ENCODE peak calls at places on chromosomes 6 and 20, in seven cellular contexts. Y, C, G, F, D, H and E are unnamed samples.
A peak's percentile ranks its signal among the peaks of the same experiment; 100 is the strongest.

GRCh38 chr20:6705920-6706500 is 61.5 kb upstream of the BMP2 start:
- DNase-seq in C (no peak), D (no peak), H (no peak), F (no peak), Y (no peak), G (no peak), E (no peak)

GRCh38 chr6:15065603-15066002 is 180.3 kb upstream of the JARID2 start:
- DNase-seq in C (no peak), F (no peak), G (no peak), H (no peak), Y (no peak), D (no peak), E (no peak)

GRCh38 chr6:122042380-122042779 is 357.1 kb upstream of the HSF2 start:
- DNase-seq in Y (no peak), H (no peak), C (no peak), F (no peak), G (no peak), D (no peak), E (no peak)

GRCh38 chr6:4347877-4348276 is 212.5 kb upstream of the ECI2 start:
- DNase-seq in G (no peak), D (no peak), H (no peak), Y (no peak), C (no peak), F (no peak), E (no peak)

GRCh38 chr20:63766695-63767426 is 27.3 kb downstream of the SLC2A4RG start:
- DNase-seq in C (peak; percentile 92), D (no peak), H (no peak), G (no peak), Y (no peak), F (no peak), E (no peak)

GRCh38 chr6:63862486-63863198 is 227.0 kb downstream of the PHF3 start:
- DNase-seq in Y (no peak), D (no peak), C (no peak), H (no peak), G (no peak), F (no peak), E (no peak)

GRCh38 chr6:109240370-109241084 is 141.7 kb downstream of the CD164 start:
- DNase-seq in C (no peak), Y (no peak), H (no peak), D (no peak), F (no peak), G (no peak), E (no peak)

GRCh38 chr20:1942061-1942460 is 46.9 kb downstream of the SIRPA start:
- DNase-seq in F (no peak), D (no peak), Y (no peak), C (no peak), H (no peak), G (no peak), E (no peak)

GRCh38 chr6:128569737-128570438 is 49.5 kb upstream of the PTPRK start:
- DNase-seq in D (no peak), G (no peak), F (no peak), Y (no peak), C (peak; percentile 51), H (peak; percentile 91), E (no peak)

GRCh38 chr6:138857792-138858191 is 61.9 kb downstream of the ECT2L start:
- DNase-seq in G (no peak), Y (no peak), F (no peak), H (no peak), D (no peak), C (no peak), E (no peak)

GRCh38 chr6:127776320-127776719 is 124.5 kb downstream of the THEMIS start:
- DNase-seq in D (no peak), Y (no peak), H (no peak), F (no peak), G (no peak), C (no peak), E (no peak)

GRCh38 chr20:61704661-61705060 is 361.0 kb downstream of the TAF4 start:
- DNase-seq in G (no peak), D (no peak), F (no peak), Y (no peak), C (no peak), H (no peak), E (no peak)

GRCh38 chr6:12614468-12614867 is 102.1 kb upstream of the PHACTR1 start:
- DNase-seq in D (no peak), F (no peak), Y (no peak), H (no peak), C (no peak), G (no peak), E (no peak)

GRCh38 chr6:39260451-39260850 is 31.2 kb upstream of the KCNK5 start:
- DNase-seq in H (no peak), C (no peak), G (no peak), Y (no peak), F (no peak), D (no peak), E (no peak)

GRCh38 chr6:163427498-163428254 is 13.2 kb downstream of the QKI start:
- DNase-seq in G (no peak), C (peak; percentile 53), F (no peak), H (no peak), D (no peak), Y (no peak), E (peak; percentile 49)

GRCh38 chr6:37495199-37495913 is 4.3 kb downstream of the CCDC167 start:
- DNase-seq in F (no peak), H (no peak), G (no peak), D (no peak), C (no peak), Y (no peak), E (no peak)

GRCh38 chr20:53949319-53949839 is 121.0 kb downstream of the BCAS1 start:
- DNase-seq in D (no peak), Y (peak; percentile 36), G (peak; percentile 63), F (peak; percentile 40), H (peak; percentile 85), C (no peak), E (no peak)

GRCh38 chr6:33505544-33506330 is 51.4 kb downstream of the ZBTB9 start:
- DNase-seq in Y (no peak), C (no peak), H (no peak), G (no peak), F (no peak), D (no peak), E (no peak)

GRCh38 chr20:44142416-44142815 is 44.6 kb downstream of the JPH2 start:
- DNase-seq in D (no peak), G (no peak), H (peak; percentile 50), C (no peak), Y (no peak), F (no peak), E (no peak)

GRCh38 chr20:58408603-58409246 is 19.7 kb downstream of the VAPB start:
- DNase-seq in F (no peak), C (peak; percentile 15), H (no peak), D (no peak), Y (no peak), G (no peak), E (no peak)

GRCh38 chr20:33719277-33719988 is 677 bp downstream of the PXMP4 start:
- DNase-seq in C (peak; percentile 71), D (no peak), G (no peak), F (no peak), H (no peak), Y (no peak), E (no peak)

GRCh38 chr6:170147056-170147787 is 143.7 kb downstream of the DLL1 start:
- DNase-seq in Y (no peak), H (no peak), D (no peak), G (no peak), C (no peak), F (no peak), E (no peak)

GRCh38 chr6:20350215-20350614 is 51.5 kb upstream of the E2F3 start:
- DNase-seq in H (peak; percentile 7), Y (no peak), G (no peak), D (no peak), C (no peak), F (no peak), E (no peak)

GRCh38 chr20:8144282-8145245 is 12.5 kb downstream of the PLCB1 start:
- DNase-seq in Y (no peak), C (no peak), H (peak; percentile 96), D (peak; percentile 5), G (no peak), F (no peak), E (no peak)

GRCh38 chr20:53124803-53125202 is 152.6 kb downstream of the TSHZ2 start:
- DNase-seq in D (no peak), F (no peak), H (no peak), C (no peak), G (no peak), Y (no peak), E (no peak)